ENCODE peak calls at places on chromosomes 5 and 9, in seven cellular contexts. One of them, this sample, is unnamed.

GRCh38 chr9:34072868-34073590 is 24.3 kb upstream of the UBAP2 start:
- DNase-seq in HepG2: peak; percentile 94
- DNase-seq in tibial nerve: no peak
- DNase-seq in A549: peak; percentile 87
- DNase-seq in esophagus muscularis mucosa: no peak
- DNase-seq in sigmoid colon: peak; percentile 69
- DNase-seq in transverse colon: peak; percentile 55
- DNase-seq in this sample: peak; percentile 47

GRCh38 chr5:27403248-27403882 is 365.0 kb upstream of the CDH9 start:
- DNase-seq in HepG2: no peak
- DNase-seq in tibial nerve: no peak
- DNase-seq in A549: peak; percentile 7
- DNase-seq in esophagus muscularis mucosa: no peak
- DNase-seq in sigmoid colon: no peak
- DNase-seq in transverse colon: no peak
- DNase-seq in this sample: no peak

GRCh38 chr5:143700994-143701393 is 111.0 kb upstream of the HMHB1 start:
- DNase-seq in HepG2: no peak
- DNase-seq in tibial nerve: no peak
- DNase-seq in A549: no peak
- DNase-seq in esophagus muscularis mucosa: no peak
- DNase-seq in sigmoid colon: no peak
- DNase-seq in transverse colon: no peak
- DNase-seq in this sample: no peak

GRCh38 chr9:27129221-27129620 is 20.2 kb downstream of the TEK start:
- DNase-seq in HepG2: no peak
- DNase-seq in tibial nerve: no peak
- DNase-seq in A549: no peak
- DNase-seq in esophagus muscularis mucosa: no peak
- DNase-seq in sigmoid colon: no peak
- DNase-seq in transverse colon: no peak
- DNase-seq in this sample: no peak

GRCh38 chr5:151068571-151069197 is 12.2 kb downstream of the TNIP1 start:
- DNase-seq in HepG2: no peak
- DNase-seq in tibial nerve: no peak
- DNase-seq in A549: no peak
- DNase-seq in esophagus muscularis mucosa: no peak
- DNase-seq in sigmoid colon: no peak
- DNase-seq in transverse colon: peak; percentile 50
- DNase-seq in this sample: no peak

GRCh38 chr9:3239240-3239639 is 286.6 kb downstream of the RFX3 start:
- DNase-seq in HepG2: no peak
- DNase-seq in tibial nerve: no peak
- DNase-seq in A549: no peak
- DNase-seq in esophagus muscularis mucosa: no peak
- DNase-seq in sigmoid colon: no peak
- DNase-seq in transverse colon: no peak
- DNase-seq in this sample: no peak

GRCh38 chr5:4028384-4028783 is 432.8 kb downstream of the IRX1 start:
- DNase-seq in HepG2: no peak
- DNase-seq in tibial nerve: no peak
- DNase-seq in A549: no peak
- DNase-seq in esophagus muscularis mucosa: no peak
- DNase-seq in sigmoid colon: no peak
- DNase-seq in transverse colon: no peak
- DNase-seq in this sample: no peak

GRCh38 chr5:168962323-168962722 is 338.6 kb downstream of the SLIT3 start:
- DNase-seq in HepG2: no peak
- DNase-seq in tibial nerve: no peak
- DNase-seq in A549: no peak
- DNase-seq in esophagus muscularis mucosa: no peak
- DNase-seq in sigmoid colon: no peak
- DNase-seq in transverse colon: no peak
- DNase-seq in this sample: no peak

GRCh38 chr5:42483472-42484154 is 60.4 kb downstream of the GHR start:
- DNase-seq in HepG2: no peak
- DNase-seq in tibial nerve: no peak
- DNase-seq in A549: no peak
- DNase-seq in esophagus muscularis mucosa: no peak
- DNase-seq in sigmoid colon: no peak
- DNase-seq in transverse colon: no peak
- DNase-seq in this sample: no peak

GRCh38 chr5:142807378-142807911 is 37.3 kb downstream of the ARHGAP26 start:
- DNase-seq in HepG2: peak; percentile 97
- DNase-seq in tibial nerve: no peak
- DNase-seq in A549: no peak
- DNase-seq in esophagus muscularis mucosa: no peak
- DNase-seq in sigmoid colon: peak; percentile 74
- DNase-seq in transverse colon: no peak
- DNase-seq in this sample: no peak

GRCh38 chr5:32326216-32326772 is 13.6 kb upstream of the MTMR12 start:
- DNase-seq in HepG2: no peak
- DNase-seq in tibial nerve: no peak
- DNase-seq in A549: no peak
- DNase-seq in esophagus muscularis mucosa: no peak
- DNase-seq in sigmoid colon: no peak
- DNase-seq in transverse colon: no peak
- DNase-seq in this sample: no peak

GRCh38 chr9:126320158-126320922 is 6.3 kb upstream of the MVB12B start:
- DNase-seq in HepG2: no peak
- DNase-seq in tibial nerve: no peak
- DNase-seq in A549: no peak
- DNase-seq in esophagus muscularis mucosa: no peak
- DNase-seq in sigmoid colon: no peak
- DNase-seq in transverse colon: no peak
- DNase-seq in this sample: no peak

GRCh38 chr9:125805057-125805456 is 57.9 kb downstream of the PBX3 start:
- DNase-seq in HepG2: no peak
- DNase-seq in tibial nerve: no peak
- DNase-seq in A549: no peak
- DNase-seq in esophagus muscularis mucosa: no peak
- DNase-seq in sigmoid colon: no peak
- DNase-seq in transverse colon: no peak
- DNase-seq in this sample: no peak

GRCh38 chr5:958701-959571 is 49.7 kb upstream of the NKD2 start:
- DNase-seq in HepG2: peak; percentile 75
- DNase-seq in tibial nerve: no peak
- DNase-seq in A549: peak; percentile 59
- DNase-seq in esophagus muscularis mucosa: no peak
- DNase-seq in sigmoid colon: no peak
- DNase-seq in transverse colon: peak; percentile 27
- DNase-seq in this sample: peak; percentile 59

GRCh38 chr5:101782352-101783087 is 513.6 kb downstream of the SLCO4C1 start:
- DNase-seq in HepG2: no peak
- DNase-seq in tibial nerve: no peak
- DNase-seq in A549: no peak
- DNase-seq in esophagus muscularis mucosa: no peak
- DNase-seq in sigmoid colon: no peak
- DNase-seq in transverse colon: no peak
- DNase-seq in this sample: no peak

GRCh38 chr5:32713396-32714381 is 2.6 kb downstream of the NPR3 start:
- DNase-seq in HepG2: no peak
- DNase-seq in tibial nerve: no peak
- DNase-seq in A549: no peak
- DNase-seq in esophagus muscularis mucosa: no peak
- DNase-seq in sigmoid colon: peak; percentile 69
- DNase-seq in transverse colon: peak; percentile 21
- DNase-seq in this sample: no peak

GRCh38 chr9:37034938-37035471 is 937 bp upstream of the PAX5 start:
- DNase-seq in HepG2: no peak
- DNase-seq in tibial nerve: no peak
- DNase-seq in A549: no peak
- DNase-seq in esophagus muscularis mucosa: no peak
- DNase-seq in sigmoid colon: no peak
- DNase-seq in transverse colon: no peak
- DNase-seq in this sample: no peak

GRCh38 chr9:37033753-37034319 is at the start of gene PAX5:
- DNase-seq in HepG2: no peak
- DNase-seq in tibial nerve: no peak
- DNase-seq in A549: no peak
- DNase-seq in esophagus muscularis mucosa: no peak
- DNase-seq in sigmoid colon: no peak
- DNase-seq in transverse colon: no peak
- DNase-seq in this sample: no peak

GRCh38 chr9:37035472-37036236 is 1.6 kb upstream of the PAX5 start:
- DNase-seq in HepG2: no peak
- DNase-seq in tibial nerve: no peak
- DNase-seq in A549: no peak
- DNase-seq in esophagus muscularis mucosa: no peak
- DNase-seq in sigmoid colon: no peak
- DNase-seq in transverse colon: no peak
- DNase-seq in this sample: no peak

GRCh38 chr9:37033141-37033540 is 927 bp downstream of the PAX5 start:
- DNase-seq in HepG2: no peak
- DNase-seq in tibial nerve: no peak
- DNase-seq in A549: no peak
- DNase-seq in esophagus muscularis mucosa: no peak
- DNase-seq in sigmoid colon: no peak
- DNase-seq in transverse colon: no peak
- DNase-seq in this sample: no peak

GRCh38 chr9:37034320-37034937 is 361 bp upstream of the PAX5 start:
- DNase-seq in HepG2: no peak
- DNase-seq in tibial nerve: no peak
- DNase-seq in A549: no peak
- DNase-seq in esophagus muscularis mucosa: no peak
- DNase-seq in sigmoid colon: no peak
- DNase-seq in transverse colon: peak; percentile 39
- DNase-seq in this sample: no peak
- TF ChIP-seq CTCF in HepG2: peak; percentile 42
- TF ChIP-seq CTCF in tibial nerve: no peak
- TF ChIP-seq CTCF in A549: peak; percentile 59
- TF ChIP-seq CTCF in esophagus muscularis mucosa: no peak
- TF ChIP-seq CTCF in sigmoid colon: no peak
- TF ChIP-seq CTCF in transverse colon: no peak
- TF ChIP-seq CTCF in this sample: no peak

GRCh38 chr9:95104088-95104960 is 213.2 kb downstream of the FANCC start:
- DNase-seq in HepG2: no peak
- DNase-seq in tibial nerve: no peak
- DNase-seq in A549: no peak
- DNase-seq in esophagus muscularis mucosa: no peak
- DNase-seq in sigmoid colon: peak; percentile 74
- DNase-seq in transverse colon: no peak
- DNase-seq in this sample: no peak
- H3K4me1 ChIP-seq in HepG2: peaks cover 4% of the 10 kb centered on the region
- H3K4me1 ChIP-seq in tibial nerve: peaks cover 65% of the 10 kb centered on the region
- H3K4me1 ChIP-seq in A549: peaks cover 20% of the 10 kb centered on the region
- H3K4me1 ChIP-seq in esophagus muscularis mucosa: peaks cover 71% of the 10 kb centered on the region
- H3K4me1 ChIP-seq in sigmoid colon: peaks cover 83% of the 10 kb centered on the region
- H3K4me1 ChIP-seq in transverse colon: peaks cover 32% of the 10 kb centered on the region
- H3K4me1 ChIP-seq in this sample: peaks cover 13% of the 10 kb centered on the region

GRCh38 chr5:41161271-41161670 is 52.1 kb downstream of the C6 start:
- DNase-seq in HepG2: no peak
- DNase-seq in tibial nerve: no peak
- DNase-seq in A549: no peak
- DNase-seq in esophagus muscularis mucosa: no peak
- DNase-seq in sigmoid colon: no peak
- DNase-seq in transverse colon: no peak
- DNase-seq in this sample: no peak
- TF ChIP-seq EP300 in HepG2: no peak
- TF ChIP-seq EP300 in tibial nerve: no peak
- TF ChIP-seq EP300 in A549: no peak
- TF ChIP-seq EP300 in esophagus muscularis mucosa: no peak
- TF ChIP-seq EP300 in sigmoid colon: no peak
- TF ChIP-seq EP300 in transverse colon: no peak
- TF ChIP-seq EP300 in this sample: no peak

GRCh38 chr9:133127340-133127981 is 6.4 kb upstream of the RALGDS start:
- DNase-seq in HepG2: no peak
- DNase-seq in tibial nerve: no peak
- DNase-seq in A549: no peak
- DNase-seq in esophagus muscularis mucosa: no peak
- DNase-seq in sigmoid colon: peak; percentile 86
- DNase-seq in transverse colon: peak; percentile 70
- DNase-seq in this sample: peak; percentile 84
- TF ChIP-seq CTCF in HepG2: no peak
- TF ChIP-seq CTCF in tibial nerve: no peak
- TF ChIP-seq CTCF in A549: no peak
- TF ChIP-seq CTCF in esophagus muscularis mucosa: no peak
- TF ChIP-seq CTCF in sigmoid colon: no peak
- TF ChIP-seq CTCF in transverse colon: no peak
- TF ChIP-seq CTCF in this sample: no peak

DNA sequence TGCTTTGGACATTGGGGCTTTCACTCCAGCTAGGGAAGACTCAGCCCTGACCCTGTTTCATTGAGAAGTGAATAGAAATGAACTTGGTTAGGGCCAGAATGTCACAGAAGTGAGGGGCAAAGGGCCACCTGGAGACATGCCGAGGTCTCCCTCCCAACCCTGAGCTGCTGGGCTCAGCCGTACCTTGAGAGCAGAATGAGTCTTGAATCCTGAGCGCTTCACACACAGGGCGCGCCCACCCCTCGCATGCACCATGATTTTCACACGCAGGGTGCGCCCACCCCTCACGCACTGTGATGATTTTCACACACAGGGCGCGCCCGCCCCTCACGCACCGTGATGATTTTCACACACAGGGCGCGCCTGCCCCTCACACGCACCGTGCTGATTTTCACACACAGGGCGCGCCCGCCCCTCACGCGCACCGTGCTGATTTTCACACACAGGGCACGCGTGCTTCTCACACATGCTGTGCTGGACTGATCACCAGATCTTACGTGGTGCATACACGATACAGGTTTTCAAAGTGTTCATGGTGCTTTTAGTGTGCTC is 99.0 kb downstream of the EHMT1 start:
- DNase-seq in HepG2: no peak
- DNase-seq in tibial nerve: no peak
- DNase-seq in A549: no peak
- DNase-seq in esophagus muscularis mucosa: no peak
- DNase-seq in sigmoid colon: no peak
- DNase-seq in transverse colon: no peak
- DNase-seq in this sample: no peak
- H3K4me1 ChIP-seq in HepG2: no peaks in the 10 kb centered on the region
- H3K4me1 ChIP-seq in tibial nerve: peaks cover 3% of the 10 kb centered on the region
- H3K4me1 ChIP-seq in A549: no peaks in the 10 kb centered on the region
- H3K4me1 ChIP-seq in esophagus muscularis mucosa: no peaks in the 10 kb centered on the region
- H3K4me1 ChIP-seq in sigmoid colon: no peaks in the 10 kb centered on the region
- H3K4me1 ChIP-seq in transverse colon: no peaks in the 10 kb centered on the region
- H3K4me1 ChIP-seq in this sample: peaks cover 5% of the 10 kb centered on the region

This sample was measured in stomach.